ENCODE peak calls at places on chromosomes 7 and 10, in six cellular contexts. M is left lung, Q is fibroblast of lung, I is body of pancreas, G is ascending aorta, K is H1. R is an unnamed sample.

GRCh38 chr10:125200396-125200795 is 40.0 kb upstream of the CTBP2 start:
- DNase-seq in G (no peak), Q (no peak), K (no peak), I (no peak), M (no peak), R (no peak)

GRCh38 chr7:90172121-90172520 is 17.9 kb downstream of the STEAP1 start:
- DNase-seq in G (no peak), Q (no peak), M (no peak), K (no peak), I (no peak), R (no peak)

GRCh38 chr7:19522486-19522885 is 186.4 kb downstream of the POLR1F start:
- DNase-seq in K (no peak), Q (peak; percentile 54), G (no peak), I (no peak), M (no peak), R (no peak)

GRCh38 chr7:4631664-4632171 is 50.4 kb upstream of the FOXK1 start:
- DNase-seq in G (peak; percentile 50), K (peak; percentile 52), Q (peak; percentile 97), I (peak; percentile 71), M (peak; percentile 83), R (peak; percentile 77)

GRCh38 chr10:57338823-57339558 is 928.7 kb downstream of the IPMK start:
- DNase-seq in M (no peak), K (peak; percentile 44), I (peak; percentile 31), G (no peak), Q (peak; percentile 56), R (no peak)

GRCh38 chr10:10528563-10528910 is 489.1 kb upstream of the CELF2 start:
- DNase-seq in K (no peak), Q (peak; percentile 63), G (no peak), I (no peak), M (no peak), R (no peak)

GRCh38 chr10:51685768-51686167 is 13.6 kb downstream of the CSTF2T start:
- DNase-seq in I (no peak), G (no peak), K (no peak), M (no peak), Q (peak; percentile 39), R (no peak)

GRCh38 chr7:42700376-42701327 is 211.2 kb downstream of the C7orf25 start:
- DNase-seq in M (no peak), Q (peak; percentile 82), G (no peak), I (peak; percentile 50), K (no peak), R (no peak)

GRCh38 chr10:61621538-61622150 is 41.1 kb upstream of the CABCOCO1 start:
- DNase-seq in Q (no peak), K (no peak), I (no peak), M (no peak), G (no peak), R (no peak)

GRCh38 chr10:71528371-71529202 is 131.9 kb downstream of the CDH23 start:
- DNase-seq in G (no peak), K (peak; percentile 63), I (no peak), Q (no peak), M (no peak), R (no peak)

GRCh38 chr7:92790987-92791386 is 45.4 kb downstream of the CDK6 start:
- DNase-seq in M (no peak), G (no peak), K (no peak), I (no peak), Q (peak; percentile 50), R (no peak)

GRCh38 chr7:109473172-109473571 is 903.5 kb downstream of the DNAJB9 start:
- DNase-seq in K (no peak), M (no peak), G (no peak), Q (no peak), I (no peak), R (no peak)

GRCh38 chr7:93987297-93987696 is 16.9 kb downstream of the BET1 start:
- DNase-seq in I (no peak), G (no peak), K (no peak), Q (no peak), M (no peak), R (no peak)

GRCh38 chr10:71975891-71976725 is 11.9 kb downstream of the CHST3 start:
- DNase-seq in M (peak; percentile 59), K (no peak), G (no peak), Q (peak; percentile 94), I (peak; percentile 36), R (no peak)

GRCh38 chr7:32670105-32670504 is 174.8 kb downstream of the AVL9 start:
- DNase-seq in K (no peak), Q (peak; percentile 12), I (no peak), M (no peak), G (no peak), R (no peak)

GRCh38 chr7:159105845-159106614 is 38.6 kb downstream of the VIPR2 start:
- DNase-seq in K (no peak), G (no peak), Q (no peak), I (no peak), M (peak; percentile 20), R (no peak)

GRCh38 chr10:70513848-70514309 is 35.3 kb downstream of the PALD1 start:
- DNase-seq in M (no peak), Q (no peak), G (no peak), I (peak; percentile 57), K (peak; percentile 63), R (no peak)

GRCh38 chr10:66783296-66783695 is 142.5 kb upstream of the LRRTM3 start:
- DNase-seq in I (no peak), M (no peak), Q (peak; percentile 81), G (no peak), K (no peak), R (no peak)

GRCh38 chr7:44305564-44306507 is 19.6 kb downstream of the CAMK2B start:
- DNase-seq in Q (no peak), K (peak; percentile 32), I (no peak), G (no peak), M (peak; percentile 8), R (no peak)

GRCh38 chr10:70540089-70540788 is 61.7 kb downstream of the PALD1 start:
- DNase-seq in M (no peak), Q (no peak), K (peak; percentile 78), G (no peak), I (peak; percentile 10), R (peak; percentile 47)

DNA sequence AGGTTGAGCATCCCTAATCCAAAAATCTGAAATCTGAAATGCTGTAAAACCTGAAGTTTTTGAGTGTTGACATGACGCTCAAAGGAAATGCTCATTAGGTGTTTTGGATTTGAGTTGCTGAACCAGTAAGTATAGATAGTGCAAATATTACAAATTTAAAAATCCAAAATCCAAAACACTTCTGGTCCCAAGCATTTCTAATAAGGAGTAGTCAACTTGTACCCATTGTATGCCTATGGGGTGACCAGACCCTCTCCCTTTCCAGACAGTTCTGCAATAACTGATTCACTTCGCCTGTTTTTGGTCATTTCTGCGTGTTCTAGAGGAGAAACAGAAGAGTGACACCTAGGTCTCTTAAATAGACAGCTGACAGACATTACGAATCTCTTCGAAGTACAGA is 90.3 kb downstream of the MMRN2 start:
- DNase-seq in I (no peak), M (no peak), Q (no peak), K (no peak), G (no peak), R (no peak)
- H3K9me3 ChIP-seq in I (no peaks in the 10 kb centered on the region), M (no peaks in the 10 kb centered on the region), Q (no peaks in the 10 kb centered on the region), K (no peaks in the 10 kb centered on the region), G (no peaks in the 10 kb centered on the region), R (no peaks in the 10 kb centered on the region)

GRCh38 chr10:4474829-4475228 is 351.2 kb upstream of the AKR1E2 start:
- DNase-seq in K (no peak), I (no peak), M (no peak), G (no peak), Q (no peak), R (no peak)

GRCh38 chr10:4473977-4474376 is 352.0 kb upstream of the AKR1E2 start:
- DNase-seq in M (no peak), I (no peak), K (no peak), Q (no peak), G (no peak), R (no peak)

GRCh38 chr10:4475796-4476195 is 350.2 kb upstream of the AKR1E2 start:
- DNase-seq in K (no peak), M (no peak), G (no peak), Q (no peak), I (no peak), R (no peak)

GRCh38 chr10:4472190-4472904 is 353.7 kb upstream of the AKR1E2 start:
- DNase-seq in M (no peak), I (no peak), K (no peak), Q (no peak), G (no peak), R (no peak)

GRCh38 chr10:4470231-4470840 is 355.7 kb upstream of the AKR1E2 start:
- DNase-seq in G (no peak), Q (peak; percentile 60), I (no peak), M (no peak), K (no peak), R (no peak)
- TF ChIP-seq CTCF in G (no peak), Q (no peak), I (no peak), M (no peak), K (no peak), R (no peak)

DNA sequence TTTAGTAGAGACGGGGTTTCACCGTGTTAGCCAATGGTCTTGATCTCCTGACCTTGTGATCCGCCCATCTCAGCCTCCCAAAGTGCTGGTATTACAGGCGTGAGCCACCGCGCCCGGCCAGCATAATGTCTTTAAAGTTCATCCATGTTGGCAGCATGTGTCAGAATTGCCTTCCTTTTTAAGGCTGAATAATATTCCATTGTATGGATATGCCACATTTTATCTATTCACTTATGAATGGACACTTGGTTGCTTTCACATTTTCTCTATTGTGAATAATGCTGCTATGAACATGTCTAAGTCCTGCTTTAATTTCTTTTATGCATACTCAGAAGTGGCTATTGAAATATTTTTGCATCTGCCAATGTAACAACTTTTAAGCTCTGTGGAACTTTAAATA is 754.0 kb upstream of the GALNT17 start:
- DNase-seq in I (no peak), K (no peak), M (no peak), G (no peak), Q (no peak), R (no peak)
- H3K9me3 ChIP-seq in I (no peaks in the 10 kb centered on the region), K (peaks cover 2% of the 10 kb centered on the region), M (no peaks in the 10 kb centered on the region), G (no peaks in the 10 kb centered on the region), Q (no peaks in the 10 kb centered on the region), R (no peaks in the 10 kb centered on the region)

DNA sequence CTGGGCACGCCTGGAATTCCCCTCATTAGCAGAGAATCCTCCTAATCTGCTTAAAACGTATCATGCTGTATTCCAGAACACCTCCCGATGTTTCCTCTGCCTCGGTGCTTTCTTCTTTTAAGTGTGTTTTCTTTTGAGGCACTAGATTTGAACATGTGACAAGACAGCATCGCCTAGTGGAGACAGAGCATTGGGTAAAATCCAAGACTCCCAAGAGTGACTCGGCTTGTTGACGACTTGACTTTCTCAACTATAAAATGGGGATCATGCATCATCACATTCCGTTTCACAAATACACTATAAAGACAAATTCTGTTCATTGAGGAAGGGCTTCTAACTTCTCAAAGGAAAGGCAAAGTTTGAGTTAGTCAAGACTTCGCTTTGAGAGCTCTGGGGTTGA is 105.6 kb upstream of the RNF32 start:
- DNase-seq in I (no peak), Q (no peak), K (no peak), G (no peak), M (no peak), R (no peak)
- TF ChIP-seq CTCF in I (no peak), Q (no peak), K (no peak), G (no peak), M (no peak), R (no peak)